ENCODE peak calls at places on chromosome 22, in six cellular contexts. N is ovary, Y is cardiac fibroblast, C is pancreas, T is fibroblast of lung, O is right lobe of liver. D is an unnamed sample.

GRCh38 chr22:20867179-20868099 is 8.6 kb downstream of the SNAP29 start:
- DNase-seq in N (peak), Y (peak), C (peak), T (peak), O (peak), D (no peak)

GRCh38 chr22:41468381-41469217 is at the start of the genes ACO2 and PHF5A:
- DNase-seq in N (peak), Y (peak), C (peak), T (peak), O (peak), D (peak)

GRCh38 chr22:49502126-49502826 is 325.4 kb downstream of the BRD1 start:
- DNase-seq in N (no peak), Y (no peak), C (no peak), T (peak), O (no peak), D (no peak)

GRCh38 chr22:36323855-36324331 is 63.9 kb downstream of the MYH9 start:
- DNase-seq in N (no peak), Y (peak), C (no peak), T (peak), O (no peak), D (no peak)

GRCh38 chr22:44357296-44357961 is 44.7 kb upstream of the SHISAL1 start:
- DNase-seq in N (no peak), Y (no peak), C (no peak), T (no peak), O (peak), D (no peak)

GRCh38 chr22:25134028-25134427 is 65.6 kb upstream of the CRYBB3 start:
- DNase-seq in N (no peak), Y (no peak), C (peak), T (no peak), O (no peak), D (no peak)

GRCh38 chr22:19525116-19525660 is 978 bp upstream of the CLDN5 start:
- DNase-seq in N (no peak), Y (no peak), C (no peak), T (no peak), O (no peak), D (no peak)

GRCh38 chr22:24540470-24540869 is 14.5 kb downstream of the GUCD1 start:
- DNase-seq in N (no peak), Y (no peak), C (no peak), T (no peak), O (peak), D (no peak)

GRCh38 chr22:50086526-50086925 is 1.3 kb upstream of the MLC1 start:
- DNase-seq in N (no peak), Y (peak), C (no peak), T (peak), O (no peak), D (no peak)

GRCh38 chr22:44224166-44224565 is 43.4 kb downstream of the PARVG start:
- DNase-seq in N (no peak), Y (peak), C (no peak), T (no peak), O (no peak), D (no peak)

DNA sequence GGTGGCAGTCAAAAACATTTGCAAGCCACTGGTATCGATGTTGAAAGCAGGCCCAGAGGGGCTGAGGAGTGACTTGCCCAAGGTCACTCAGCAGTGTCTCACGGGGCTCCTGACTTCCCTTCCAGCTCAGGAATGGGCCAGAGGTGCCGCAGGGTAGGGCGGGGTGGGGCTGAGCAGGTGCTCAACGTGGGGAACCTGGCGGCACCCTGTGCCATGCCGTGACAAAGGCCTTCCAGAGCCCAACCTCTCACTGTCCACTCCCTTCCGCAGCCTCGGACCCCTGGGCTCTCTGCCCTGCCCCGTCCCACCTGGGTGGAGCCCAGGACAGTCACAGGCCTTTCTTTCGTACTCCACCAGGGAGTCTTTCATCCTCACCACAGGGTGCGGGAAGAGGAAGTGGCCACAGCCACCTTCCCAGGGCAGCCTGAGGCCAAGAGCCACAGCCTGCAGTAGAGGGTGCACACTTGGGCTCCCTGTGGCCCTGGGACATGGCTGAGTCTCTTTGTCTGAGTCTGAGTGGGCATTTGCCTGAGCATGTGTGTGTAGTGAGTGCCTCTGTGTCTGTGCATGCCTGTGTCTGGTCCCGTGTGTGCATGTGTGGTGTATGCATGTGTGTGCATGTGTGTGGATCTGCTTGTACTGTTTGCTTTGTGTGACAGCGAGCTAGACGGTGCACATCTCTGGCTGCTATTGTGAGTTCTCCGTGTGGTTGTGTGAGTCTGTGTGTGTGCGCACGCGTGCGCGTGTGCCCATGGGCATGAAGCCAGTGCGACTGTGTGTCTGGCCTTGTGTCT is 6.0 kb upstream of the LIF start:
- DNase-seq in N (no peak), Y (no peak), C (no peak), T (no peak), O (no peak), D (no peak)
- H3K4me3 ChIP-seq in N (no peak), Y (no peak), C (no peak), T (no peak), O (no peak), D (no peak)

DNA sequence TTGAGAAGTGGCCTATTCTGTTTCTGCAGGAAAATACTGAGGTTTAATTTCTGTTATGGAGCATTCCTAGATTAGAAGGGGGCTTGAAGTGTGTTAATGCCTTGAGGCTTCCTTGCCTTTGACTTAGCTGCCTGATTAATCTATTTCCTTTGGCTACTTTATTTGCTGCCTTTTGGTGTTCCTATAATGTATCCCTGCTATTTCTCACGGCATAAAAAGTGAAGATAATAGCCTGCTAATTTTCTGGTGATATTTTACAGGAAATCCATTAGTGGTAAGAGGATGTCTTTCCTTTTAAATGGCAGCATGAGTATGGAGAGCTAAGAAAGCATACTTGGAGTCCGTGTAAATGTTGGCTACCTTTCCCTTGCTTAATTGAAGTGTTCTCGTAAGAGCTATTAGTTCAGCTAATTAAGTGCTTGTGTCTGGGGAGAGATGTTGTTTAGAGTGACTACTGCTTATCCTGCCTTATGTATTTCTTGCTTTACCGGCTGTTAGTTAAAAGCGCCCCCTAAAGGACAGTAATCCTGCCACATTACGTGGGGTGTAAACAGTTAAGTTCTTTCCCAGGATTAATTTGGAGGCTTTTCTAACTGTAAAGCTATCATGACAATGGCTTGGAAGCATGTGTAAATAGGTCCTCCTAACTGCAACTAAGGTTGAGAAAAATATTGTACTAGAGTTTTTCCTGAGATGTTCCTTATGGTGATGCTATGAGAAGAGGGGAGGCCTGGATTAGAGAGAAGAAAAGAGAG is 45.6 kb downstream of the ZNF280B start:
- DNase-seq in N (no peak), Y (peak), C (no peak), T (no peak), O (no peak), D (no peak)
- TF ChIP-seq CTCF in N (no peak), Y (peak), C (no peak), T (no peak), O (no peak), D (peak)

GRCh38 chr22:30289980-30290313 is 642 bp upstream of the CASTOR1 start:
- DNase-seq in N (no peak), Y (no peak), C (no peak), T (no peak), O (no peak), D (no peak)

GRCh38 chr22:30290318-30290678 is 993 bp upstream of the CASTOR1 start:
- DNase-seq in N (no peak), Y (peak), C (no peak), T (no peak), O (no peak), D (no peak)

GRCh38 chr22:30292069-30292970 is 3.0 kb upstream of the CASTOR1 start:
- DNase-seq in N (no peak), Y (no peak), C (no peak), T (no peak), O (no peak), D (no peak)

GRCh38 chr22:30290679-30291333 is 1.5 kb upstream of the CASTOR1 start:
- DNase-seq in N (peak), Y (peak), C (peak), T (peak), O (peak), D (no peak)

GRCh38 chr22:30291334-30291892 is 2.1 kb upstream of the CASTOR1 start:
- DNase-seq in N (no peak), Y (no peak), C (no peak), T (no peak), O (no peak), D (no peak)
- H3K4me3 ChIP-seq in N (no peak), Y (no peak), C (no peak), T (no peak), O (no peak), D (no peak)

GRCh38 chr22:33748714-33749113 is 171.6 kb downstream of the LARGE1 start:
- DNase-seq in N (no peak), Y (no peak), C (no peak), T (no peak), O (no peak), D (no peak)

GRCh38 chr22:33743756-33744155 is 176.5 kb downstream of the LARGE1 start:
- DNase-seq in N (no peak), Y (no peak), C (no peak), T (no peak), O (no peak), D (peak)

GRCh38 chr22:33746501-33746928 is 173.8 kb downstream of the LARGE1 start:
- DNase-seq in N (no peak), Y (no peak), C (peak), T (no peak), O (no peak), D (no peak)

GRCh38 chr22:33747029-33747428 is 173.2 kb downstream of the LARGE1 start:
- DNase-seq in N (no peak), Y (no peak), C (no peak), T (no peak), O (no peak), D (no peak)

DNA sequence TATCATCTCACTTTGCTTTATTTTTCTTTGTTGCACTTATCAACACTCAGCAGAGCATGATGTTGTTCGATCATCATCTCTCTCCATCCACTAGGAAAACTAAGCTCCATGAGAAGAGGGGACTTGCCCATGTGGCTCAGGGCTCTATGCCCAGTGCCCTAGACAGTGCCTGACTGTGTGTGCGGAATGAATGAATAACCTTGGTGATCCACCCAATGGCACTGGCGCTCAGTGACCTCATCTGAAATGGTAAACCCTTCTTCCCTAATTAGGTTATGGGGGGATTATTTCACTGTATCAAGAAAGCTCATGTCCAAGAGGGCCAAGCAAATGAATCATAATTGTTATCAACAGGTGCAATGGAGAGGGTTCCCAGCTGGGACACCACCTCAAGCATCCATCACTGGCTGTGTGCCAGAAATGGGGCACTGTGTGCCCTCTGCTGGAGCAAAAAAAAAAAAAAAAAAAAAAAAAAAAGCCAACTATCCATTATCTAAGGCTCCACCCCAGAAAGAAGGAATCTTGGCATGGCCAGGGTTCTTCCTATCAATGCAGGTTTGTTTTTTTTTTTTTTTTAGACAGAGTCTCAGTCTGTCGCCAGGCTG is 172.6 kb downstream of the LARGE1 start:
- DNase-seq in N (no peak), Y (no peak), C (no peak), T (no peak), O (no peak), D (no peak)
- TF ChIP-seq CTCF in N (no peak), Y (no peak), C (no peak), T (no peak), O (no peak), D (no peak)

D was measured in GM12864.